ENCODE peak calls at places on chromosomes 7 and 10, in four cellular contexts. One of them, this sample, is unnamed.

GRCh38 chr7:105156731-105157130 is 142.7 kb downstream of the KMT2E start:
- DNase-seq in HepG2: no peak
- DNase-seq in K562: no peak
- DNase-seq in GM12878: no peak
- DNase-seq in this sample: no peak

GRCh38 chr7:21616796-21617436 is 74.1 kb downstream of the DNAH11 start:
- DNase-seq in HepG2: no peak
- DNase-seq in K562: no peak
- DNase-seq in GM12878: no peak
- DNase-seq in this sample: no peak

GRCh38 chr7:158819571-158820203 is 9.6 kb downstream of the ESYT2 start:
- DNase-seq in K562: peak; percentile 45
- DNase-seq in GM12878: no peak
- DNase-seq in HepG2: no peak
- DNase-seq in this sample: no peak

GRCh38 chr7:47458057-47458456 is 123.9 kb downstream of the TNS3 start:
- DNase-seq in GM12878: no peak
- DNase-seq in K562: no peak
- DNase-seq in HepG2: peak; percentile 37
- DNase-seq in this sample: no peak

GRCh38 chr10:95278061-95278988 is 12.5 kb downstream of the PDLIM1 start:
- DNase-seq in K562: no peak
- DNase-seq in HepG2: peak; percentile 92
- DNase-seq in GM12878: no peak
- DNase-seq in this sample: peak; percentile 46

GRCh38 chr10:28054211-28054888 is 55.5 kb upstream of the ODAD2 start:
- DNase-seq in HepG2: no peak
- DNase-seq in GM12878: no peak
- DNase-seq in K562: no peak
- DNase-seq in this sample: no peak

GRCh38 chr10:80415734-80416281 is 7.5 kb downstream of the PRXL2A start:
- DNase-seq in K562: no peak
- DNase-seq in HepG2: peak; percentile 80
- DNase-seq in GM12878: no peak
- DNase-seq in this sample: no peak

GRCh38 chr10:130221456-130222375 is 85.5 kb downstream of the GLRX3 start:
- DNase-seq in HepG2: no peak
- DNase-seq in K562: no peak
- DNase-seq in GM12878: no peak
- DNase-seq in this sample: no peak

GRCh38 chr10:113680172-113681111 is 730 bp downstream of the CASP7 start:
- DNase-seq in HepG2: peak; percentile 24
- DNase-seq in GM12878: peak; percentile 42
- DNase-seq in K562: no peak
- DNase-seq in this sample: peak; percentile 47

GRCh38 chr10:3193751-3194150 is 21.2 kb upstream of the PITRM1 start:
- DNase-seq in HepG2: no peak
- DNase-seq in K562: no peak
- DNase-seq in GM12878: no peak
- DNase-seq in this sample: no peak

GRCh38 chr10:129464251-129464650 is 2.8 kb upstream of the MGMT start:
- DNase-seq in HepG2: no peak
- DNase-seq in GM12878: no peak
- DNase-seq in K562: no peak
- DNase-seq in this sample: no peak

GRCh38 chr7:30036220-30036619 is 8.0 kb downstream of the PLEKHA8 start:
- DNase-seq in K562: no peak
- DNase-seq in GM12878: no peak
- DNase-seq in HepG2: no peak
- DNase-seq in this sample: no peak

GRCh38 chr10:73649876-73650536 is 5.8 kb downstream of the SYNPO2L start:
- DNase-seq in K562: no peak
- DNase-seq in HepG2: no peak
- DNase-seq in GM12878: no peak
- DNase-seq in this sample: no peak

GRCh38 chr10:1546431-1547110 is 190.8 kb downstream of the ADARB2 start:
- DNase-seq in HepG2: no peak
- DNase-seq in K562: no peak
- DNase-seq in GM12878: no peak
- DNase-seq in this sample: no peak

GRCh38 chr10:126421745-126422144 is 33.5 kb upstream of the ADAM12 start:
- DNase-seq in GM12878: no peak
- DNase-seq in HepG2: no peak
- DNase-seq in K562: no peak
- DNase-seq in this sample: no peak

GRCh38 chr10:101214446-101215396 is 14.5 kb downstream of the LBX1 start:
- DNase-seq in GM12878: no peak
- DNase-seq in HepG2: peak; percentile 50
- DNase-seq in K562: peak; percentile 75
- DNase-seq in this sample: peak; percentile 96

GRCh38 chr7:94313926-94314325 is 80.8 kb upstream of the COL1A2 start:
- DNase-seq in HepG2: no peak
- DNase-seq in K562: no peak
- DNase-seq in GM12878: no peak
- DNase-seq in this sample: no peak

GRCh38 chr7:107934991-107935770 is 44.2 kb downstream of the DLD start:
- DNase-seq in GM12878: no peak
- DNase-seq in K562: no peak
- DNase-seq in HepG2: no peak
- DNase-seq in this sample: peak; percentile 28

GRCh38 chr7:87878208-87878735 is 2.0 kb downstream of the DBF4 start:
- DNase-seq in K562: no peak
- DNase-seq in HepG2: no peak
- DNase-seq in GM12878: no peak
- DNase-seq in this sample: no peak

GRCh38 chr7:134140889-134141867 is 14.0 kb downstream of the LRGUK start:
- DNase-seq in GM12878: no peak
- DNase-seq in HepG2: peak; percentile 34
- DNase-seq in K562: peak; percentile 89
- DNase-seq in this sample: peak; percentile 94

GRCh38 chr7:77284005-77284404 is 84.4 kb upstream of the FGL2 start:
- DNase-seq in K562: no peak
- DNase-seq in HepG2: no peak
- DNase-seq in GM12878: no peak
- DNase-seq in this sample: no peak

GRCh38 chr7:35726654-35727053 is 31.7 kb upstream of the HERPUD2 start:
- DNase-seq in HepG2: no peak
- DNase-seq in GM12878: no peak
- DNase-seq in K562: no peak
- DNase-seq in this sample: no peak

GRCh38 chr7:114793155-114793849 is 128.6 kb upstream of the MDFIC start:
- DNase-seq in GM12878: no peak
- DNase-seq in HepG2: no peak
- DNase-seq in K562: no peak
- DNase-seq in this sample: no peak

GRCh38 chr10:65358565-65358964 is 1567.3 kb upstream of the LRRTM3 start:
- DNase-seq in GM12878: no peak
- DNase-seq in K562: no peak
- DNase-seq in HepG2: peak; percentile 13
- DNase-seq in this sample: peak; percentile 65

GRCh38 chr10:12594448-12594944 is 245.1 kb downstream of the CAMK1D start:
- DNase-seq in HepG2: no peak
- DNase-seq in GM12878: no peak
- DNase-seq in K562: no peak
- DNase-seq in this sample: no peak

GRCh38 chr7:16590424-16590823 is 55.1 kb downstream of the ANKMY2 start:
- DNase-seq in GM12878: no peak
- DNase-seq in HepG2: no peak
- DNase-seq in K562: no peak
- DNase-seq in this sample: no peak

GRCh38 chr7:119969054-119969453 is 303.9 kb upstream of the KCND2 start:
- DNase-seq in K562: no peak
- DNase-seq in GM12878: no peak
- DNase-seq in HepG2: no peak
- DNase-seq in this sample: no peak

GRCh38 chr10:69730251-69731156 is 71.2 kb upstream of the COL13A1 start:
- DNase-seq in GM12878: no peak
- DNase-seq in K562: no peak
- DNase-seq in HepG2: no peak
- DNase-seq in this sample: no peak

GRCh38 chr10:27783660-27784059 is 38.0 kb upstream of the MKX start:
- DNase-seq in K562: no peak
- DNase-seq in GM12878: no peak
- DNase-seq in HepG2: peak; percentile 23
- DNase-seq in this sample: peak; percentile 79

GRCh38 chr10:110783509-110784103 is 88.1 kb upstream of the PDCD4 start:
- DNase-seq in GM12878: no peak
- DNase-seq in K562: no peak
- DNase-seq in HepG2: no peak
- DNase-seq in this sample: no peak

GRCh38 chr10:86747796-86748581 is 8.4 kb upstream of the BMPR1A start:
- DNase-seq in GM12878: no peak
- DNase-seq in HepG2: no peak
- DNase-seq in K562: no peak
- DNase-seq in this sample: no peak

GRCh38 chr10:117807441-117807840 is 239.3 kb downstream of the RAB11FIP2 start:
- DNase-seq in HepG2: no peak
- DNase-seq in K562: no peak
- DNase-seq in GM12878: no peak
- DNase-seq in this sample: no peak

DNA sequence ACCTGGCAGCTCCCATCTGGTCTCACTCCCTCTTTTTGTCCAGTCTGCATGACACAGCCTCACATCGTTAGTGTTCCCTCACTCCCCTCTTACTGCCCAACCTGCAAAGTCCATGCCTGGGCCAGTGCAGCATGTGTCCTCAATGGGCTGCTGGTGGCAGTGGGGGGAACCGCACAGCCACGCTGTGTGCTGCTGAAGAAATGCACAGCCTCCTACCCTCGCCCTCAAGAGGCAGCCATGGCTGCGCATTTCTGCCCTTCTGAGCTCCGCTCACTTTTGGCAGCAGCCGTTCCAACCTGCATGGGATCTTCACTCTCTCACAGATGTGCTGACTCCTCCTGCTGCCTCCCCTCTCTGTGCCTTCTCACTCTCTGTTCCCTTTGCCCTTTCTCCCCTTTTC is 103.4 kb downstream of the EGFR start:
- DNase-seq in K562: no peak
- DNase-seq in GM12878: no peak
- DNase-seq in HepG2: no peak
- DNase-seq in this sample: no peak
- H3K4me2 ChIP-seq in K562: no peak overlapping the region
- H3K4me2 ChIP-seq in GM12878: no peak overlapping the region
- H3K4me2 ChIP-seq in HepG2: no peak overlapping the region
- H3K4me2 ChIP-seq in this sample: no peak overlapping the region

GRCh38 chr10:122461729-122462532 is 578 bp downstream of the HTRA1 start:
- DNase-seq in HepG2: no peak
- DNase-seq in GM12878: no peak
- DNase-seq in K562: no peak
- DNase-seq in this sample: peak; percentile 51

GRCh38 chr10:122464158-122464510 is 2.8 kb downstream of the HTRA1 start:
- DNase-seq in HepG2: no peak
- DNase-seq in GM12878: no peak
- DNase-seq in K562: no peak
- DNase-seq in this sample: no peak

GRCh38 chr10:122463466-122464157 is 2.3 kb downstream of the HTRA1 start:
- DNase-seq in GM12878: no peak
- DNase-seq in K562: no peak
- DNase-seq in HepG2: no peak
- DNase-seq in this sample: no peak

GRCh38 chr10:122461367-122461728 is at the start of gene HTRA1:
- DNase-seq in GM12878: no peak
- DNase-seq in K562: no peak
- DNase-seq in HepG2: no peak
- DNase-seq in this sample: peak; percentile 79

GRCh38 chr10:122462533-122463465 is 1.4 kb downstream of the HTRA1 start:
- DNase-seq in K562: no peak
- DNase-seq in GM12878: no peak
- DNase-seq in HepG2: no peak
- DNase-seq in this sample: no peak
- TF ChIP-seq EZH2 in K562: no peak
- TF ChIP-seq EZH2 in GM12878: no peak
- TF ChIP-seq EZH2 in HepG2: no peak
- TF ChIP-seq EZH2 in this sample: peak; percentile 85

GRCh38 chr10:11337516-11337915 is 273.9 kb downstream of the USP6NL start:
- DNase-seq in HepG2: no peak
- DNase-seq in GM12878: no peak
- DNase-seq in K562: no peak
- DNase-seq in this sample: peak; percentile 34

GRCh38 chr10:11341253-11341652 is 270.2 kb downstream of the USP6NL start:
- DNase-seq in HepG2: no peak
- DNase-seq in K562: no peak
- DNase-seq in GM12878: no peak
- DNase-seq in this sample: no peak

GRCh38 chr10:11339660-11340059 is 271.8 kb downstream of the USP6NL start:
- DNase-seq in GM12878: no peak
- DNase-seq in K562: no peak
- DNase-seq in HepG2: no peak
- DNase-seq in this sample: no peak

GRCh38 chr10:11338160-11338844 is 273.1 kb downstream of the USP6NL start:
- DNase-seq in K562: no peak
- DNase-seq in HepG2: no peak
- DNase-seq in GM12878: no peak
- DNase-seq in this sample: no peak

GRCh38 chr10:11339013-11339412 is 272.4 kb downstream of the USP6NL start:
- DNase-seq in HepG2: no peak
- DNase-seq in K562: no peak
- DNase-seq in GM12878: no peak
- DNase-seq in this sample: no peak
- TF ChIP-seq JUNB in HepG2: no peak
- TF ChIP-seq JUNB in K562: no peak
- TF ChIP-seq JUNB in GM12878: no peak
- TF ChIP-seq JUNB in this sample: no peak

GRCh38 chr10:118924493-118924892 is 105.0 kb upstream of the NANOS1 start:
- DNase-seq in HepG2: no peak
- DNase-seq in GM12878: no peak
- DNase-seq in K562: no peak
- DNase-seq in this sample: no peak
- H3K4me2 ChIP-seq in HepG2: no peak overlapping the region
- H3K4me2 ChIP-seq in GM12878: no peak overlapping the region
- H3K4me2 ChIP-seq in K562: no peak overlapping the region
- H3K4me2 ChIP-seq in this sample: no peak overlapping the region

GRCh38 chr7:101172005-101172853 is 6.9 kb upstream of the VGF start:
- DNase-seq in GM12878: no peak
- DNase-seq in HepG2: no peak
- DNase-seq in K562: no peak
- DNase-seq in this sample: peak; percentile 87

GRCh38 chr7:101175664-101176063 is 4.4 kb downstream of the NAT16 start:
- DNase-seq in K562: no peak
- DNase-seq in GM12878: no peak
- DNase-seq in HepG2: no peak
- DNase-seq in this sample: no peak

GRCh38 chr7:101173752-101174244 is 6.3 kb downstream of the NAT16 start:
- DNase-seq in HepG2: no peak
- DNase-seq in K562: peak; percentile 95
- DNase-seq in GM12878: no peak
- DNase-seq in this sample: peak; percentile 91

GRCh38 chr7:101172854-101173751 is 7.0 kb downstream of the NAT16 start:
- DNase-seq in K562: peak; percentile 60
- DNase-seq in HepG2: no peak
- DNase-seq in GM12878: no peak
- DNase-seq in this sample: peak; percentile 51

GRCh38 chr7:101174322-101174854 is 5.7 kb downstream of the NAT16 start:
- DNase-seq in HepG2: no peak
- DNase-seq in K562: no peak
- DNase-seq in GM12878: no peak
- DNase-seq in this sample: peak; percentile 64
- TF ChIP-seq EZH2 in HepG2: peak; percentile 26
- TF ChIP-seq EZH2 in K562: no peak
- TF ChIP-seq EZH2 in GM12878: no peak
- TF ChIP-seq EZH2 in this sample: no peak